ENCODE peak calls at places on chromosomes 16 and 17, in four cellular contexts. H, K, E and X are unnamed samples.
A peak's percentile ranks its signal among the peaks of the same experiment; 100 is the strongest.

GRCh38 chr17:5468075-5468473 is 708 bp downstream of the DHX33 start:
- DNase-seq in K (no peak), H (no peak), E (no peak), X (no peak)

GRCh38 chr17:6069611-6070279 is 434 bp upstream of the WSCD1 start:
- DNase-seq in E (no peak), K (no peak), H (no peak), X (no peak)

GRCh38 chr16:58365623-58366022 is 26.6 kb upstream of the GINS3 start:
- DNase-seq in E (no peak), K (no peak), H (no peak), X (no peak)

GRCh38 chr17:35486920-35487727 is 38.6 kb upstream of the SLFN13 start:
- DNase-seq in K (no peak), H (peak; percentile 66), E (no peak), X (peak; percentile 87)

GRCh38 chr16:5416013-5416412 is 318.4 kb upstream of the EEF2KMT start:
- DNase-seq in E (no peak), H (no peak), K (no peak), X (no peak)

GRCh38 chr17:74907012-74907411 is 13.6 kb upstream of the FADS6 start:
- DNase-seq in K (no peak), H (no peak), E (no peak), X (no peak)

GRCh38 chr16:24279982-24280381 is 23.8 kb downstream of the CACNG3 start:
- DNase-seq in E (no peak), H (no peak), K (no peak), X (no peak)

GRCh38 chr17:50557265-50558029 is 3.1 kb upstream of the CACNA1G start:
- DNase-seq in H (no peak), E (no peak), K (no peak), X (no peak)

GRCh38 chr17:73228748-73229236 is 32.9 kb downstream of the CPSF4L start:
- DNase-seq in H (no peak), K (no peak), E (peak; percentile 14), X (peak; percentile 92)

GRCh38 chr16:66426112-66427035 is 721 bp upstream of the BEAN1 start:
- DNase-seq in E (no peak), H (no peak), K (no peak), X (no peak)

GRCh38 chr16:8669481-8669880 is 4.9 kb upstream of the ABAT start:
- DNase-seq in E (no peak), H (no peak), K (no peak), X (no peak)

GRCh38 chr17:75345514-75346167 is 56.4 kb upstream of the SLC25A19 start:
- DNase-seq in E (no peak), K (no peak), H (no peak), X (no peak)